ENCODE peak calls at places on chromosomes 16 and 17, in seven cellular contexts. L is naive B cell; H is left lung; I is left ventricle myocardium superior; S is gastrocnemius medialis; V is activated T-helper 17 cell treated with anti-CD3 and anti-CD28 coated beads, Interleukin-2, amount 50 U/mL, for 72 hours; O is IMR-90. M is an unnamed sample.

GRCh38 chr16:11752856-11753255 is 10.2 kb upstream of the TXNDC11 start:
- ATAC-seq in S (no peak), V (no peak), H (no peak), L (no peak), I (no peak), O (no peak), M (no peak)

GRCh38 chr16:84143784-84144199 is 1.2 kb downstream of the HSDL1 start:
- ATAC-seq in V (no peak), O (no peak), L (no peak), H (no peak), I (no peak), S (no peak), M (no peak)

GRCh38 chr17:78875738-78876597 is 27.0 kb downstream of the CEP295NL start:
- ATAC-seq in L (no peak), I (no peak), O (no peak), H (no peak), S (no peak), V (no peak), M (no peak)

GRCh38 chr17:76314392-76315227 is 6.5 kb upstream of the QRICH2 start:
- ATAC-seq in I (peak), V (no peak), L (no peak), S (peak), H (peak), O (peak), M (no peak)

GRCh38 chr17:30506423-30506822 is 29.2 kb downstream of the GOSR1 start:
- ATAC-seq in O (no peak), L (no peak), V (no peak), S (no peak), H (peak), I (no peak), M (no peak)

GRCh38 chr17:1047177-1047885 is 50.4 kb downstream of the TIMM22 start:
- ATAC-seq in L (no peak), H (no peak), O (peak), S (no peak), I (peak), V (no peak), M (no peak)

GRCh38 chr16:80518436-80518835 is 22.4 kb upstream of the DYNLRB2 start:
- ATAC-seq in S (no peak), I (no peak), V (peak), O (no peak), L (peak), H (no peak), M (peak)

GRCh38 chr17:6241381-6241780 is 171.2 kb downstream of the WSCD1 start:
- ATAC-seq in S (no peak), V (no peak), I (no peak), O (no peak), H (no peak), L (no peak), M (no peak)

GRCh38 chr16:9332574-9333148 is 241.2 kb downstream of the HAPSTR1 start:
- ATAC-seq in I (no peak), V (no peak), H (no peak), O (no peak), S (no peak), L (no peak), M (no peak)

GRCh38 chr17:32854177-32854576 is 22.7 kb downstream of the MYO1D start:
- ATAC-seq in H (no peak), S (no peak), I (no peak), L (no peak), V (no peak), O (no peak), M (no peak)

GRCh38 chr17:40312131-40312731 is 3.3 kb downstream of the RARA start:
- ATAC-seq in O (no peak), V (no peak), S (peak), L (no peak), I (peak), H (no peak), M (no peak)

GRCh38 chr16:81836279-81837054 is 57.4 kb downstream of the PLCG2 start:
- ATAC-seq in I (no peak), V (no peak), S (no peak), O (no peak), L (peak), H (no peak), M (peak)

GRCh38 chr17:82884923-82885322 is 45.1 kb upstream of the ZNF750 start:
- ATAC-seq in O (no peak), V (peak), I (peak), S (no peak), L (peak), H (no peak), M (peak)

GRCh38 chr16:55779391-55780094 is 53.4 kb downstream of the CES1 start:
- ATAC-seq in L (no peak), S (no peak), V (no peak), O (no peak), H (no peak), I (no peak), M (no peak)

GRCh38 chr17:8956521-8956920 is 9.0 kb downstream of the PIK3R5 start:
- ATAC-seq in I (no peak), S (no peak), H (no peak), L (no peak), V (peak), O (no peak), M (peak)